ENCODE peak calls at places on chromosome 18, in four cellular contexts. Q, L, K and H are unnamed samples.

GRCh38 chr18:75131455-75132000 is 77.4 kb downstream of the PTGR3 start:
- DNase-seq in Q (no peak), K (no peak), L (no peak), H (no peak)

GRCh38 chr18:5640939-5641338 is 97.1 kb upstream of the EPB41L3 start:
- DNase-seq in K (no peak), L (no peak), Q (no peak), H (no peak)

GRCh38 chr18:80247403-80247916 is at the start of gene PARD6G:
- DNase-seq in Q (peak; percentile 92), L (peak; percentile 80), K (no peak), H (peak; percentile 31)

GRCh38 chr18:79203017-79203605 is 133.9 kb downstream of the ATP9B start:
- DNase-seq in L (no peak), Q (no peak), K (no peak), H (no peak)

GRCh38 chr18:28003451-28003850 is 173.5 kb downstream of the CDH2 start:
- DNase-seq in L (no peak), Q (no peak), K (no peak), H (no peak)

GRCh38 chr18:76252880-76253279 is 242.2 kb downstream of the ZNF516 start:
- DNase-seq in Q (no peak), L (no peak), K (no peak), H (no peak)

GRCh38 chr18:79677840-79678239 is 1.8 kb upstream of the CTDP1 start:
- DNase-seq in L (no peak), Q (no peak), K (no peak), H (no peak)

GRCh38 chr18:76988827-76989646 is 143.5 kb downstream of the MBP start:
- DNase-seq in K (no peak), Q (no peak), L (no peak), H (no peak)

GRCh38 chr18:50069422-50069821 is 125.5 kb downstream of the MYO5B start:
- DNase-seq in Q (no peak), L (no peak), K (no peak), H (no peak)

GRCh38 chr18:29157057-29157780 is 980.3 kb upstream of the CDH2 start:
- DNase-seq in L (no peak), Q (no peak), K (no peak), H (no peak)

GRCh38 chr18:28163201-28163778 is 13.6 kb downstream of the CDH2 start:
- DNase-seq in Q (no peak), K (no peak), L (no peak), H (no peak)

GRCh38 chr18:42915240-42915791 is 200.2 kb downstream of the RIT2 start:
- DNase-seq in L (no peak), K (no peak), Q (no peak), H (no peak)

GRCh38 chr18:35060092-35060491 is 18.9 kb downstream of the MAPRE2 start:
- DNase-seq in Q (no peak), K (no peak), L (no peak), H (no peak)

GRCh38 chr18:79964330-79965118 is at the start of gene HSBP1L1:
- DNase-seq in L (peak; percentile 78), K (no peak), Q (no peak), H (no peak)

GRCh38 chr18:13226533-13227144 is 8.1 kb downstream of the LDLRAD4 start:
- DNase-seq in L (no peak), Q (no peak), K (no peak), H (no peak)

DNA sequence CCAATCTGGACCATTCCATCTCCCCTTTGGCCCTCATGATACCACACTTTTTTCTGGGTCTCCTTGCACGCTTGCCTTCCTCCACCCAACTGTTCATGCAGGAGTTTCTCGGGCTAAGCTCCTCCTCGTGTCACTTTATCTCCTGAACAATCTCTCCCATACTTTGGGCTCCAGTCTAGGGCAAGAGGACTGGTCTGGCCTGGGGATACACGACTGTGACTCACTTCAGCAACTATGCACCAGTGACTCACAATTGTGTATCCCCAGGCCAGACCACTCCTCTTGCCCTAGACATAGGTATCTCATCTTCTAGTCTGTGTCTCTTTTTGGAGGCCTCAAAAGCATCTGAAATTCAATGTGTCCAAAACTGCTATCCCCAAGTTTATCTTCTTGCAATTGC is 149.4 kb upstream of the PTPRM start:
- DNase-seq in K (no peak), Q (no peak), L (no peak), H (no peak)
- TF ChIP-seq SPI1 in K (no peak), Q (no peak), L (no peak), H (no peak)

GRCh38 chr18:36808681-36809080 is 20.1 kb downstream of the TPGS2 start:
- DNase-seq in K (no peak), Q (no peak), L (no peak), H (no peak)

GRCh38 chr18:36812686-36813085 is 16.1 kb downstream of the TPGS2 start:
- DNase-seq in K (no peak), Q (no peak), L (no peak), H (no peak)

GRCh38 chr18:36811955-36812354 is 16.8 kb downstream of the TPGS2 start:
- DNase-seq in L (no peak), Q (no peak), K (no peak), H (no peak)

GRCh38 chr18:36811430-36811829 is 17.4 kb downstream of the TPGS2 start:
- DNase-seq in L (no peak), Q (peak; percentile 49), K (no peak), H (no peak)

DNA sequence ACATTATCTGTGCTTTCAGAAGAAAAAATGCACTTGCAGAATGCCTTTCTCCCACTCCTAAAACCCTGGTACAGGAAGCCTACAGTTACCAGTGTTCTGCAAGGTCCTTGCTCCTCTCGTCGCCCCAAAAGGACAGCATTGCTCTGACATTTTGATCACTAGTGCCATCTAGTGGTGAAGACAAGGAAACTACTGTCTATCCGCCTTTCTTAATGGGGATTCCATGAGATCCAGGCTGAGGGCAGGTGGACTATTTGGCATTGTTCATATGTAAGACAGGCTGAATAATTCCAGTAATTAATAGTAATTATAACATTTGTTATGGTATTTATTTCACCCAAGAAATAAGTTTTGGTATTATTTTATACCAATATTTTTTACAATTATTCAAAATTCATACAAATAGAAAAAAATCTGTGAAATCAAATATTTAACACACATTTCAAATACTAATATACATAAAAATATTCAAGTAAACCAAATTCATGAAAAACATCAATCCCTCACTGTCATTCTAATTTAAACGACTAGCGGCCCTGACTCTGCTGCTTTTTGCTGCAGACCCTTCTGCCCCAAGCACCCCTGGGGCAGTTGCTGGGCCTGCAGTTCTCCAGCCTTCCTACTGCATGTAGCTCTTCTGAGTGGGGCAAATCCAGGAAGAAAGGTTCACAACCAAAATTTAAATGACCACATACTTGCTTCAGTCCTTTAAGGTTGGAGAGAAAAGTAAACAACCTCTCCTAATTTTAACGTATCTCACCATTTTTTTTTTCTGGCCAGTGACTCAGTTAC is 19.0 kb downstream of the TPGS2 start:
- DNase-seq in K (peak; percentile 27), L (peak; percentile 42), Q (peak; percentile 81), H (peak; percentile 82)
- TF ChIP-seq SPI1 in K (no peak), L (no peak), Q (no peak), H (no peak)

GRCh38 chr18:62450546-62451395 is 72.1 kb upstream of the ZCCHC2 start:
- DNase-seq in L (no peak), Q (peak; percentile 63), K (no peak), H (peak; percentile 95)
- TF ChIP-seq SPI1 in L (peak; percentile 38), Q (peak; percentile 90), K (no peak), H (peak; percentile 98)

DNA sequence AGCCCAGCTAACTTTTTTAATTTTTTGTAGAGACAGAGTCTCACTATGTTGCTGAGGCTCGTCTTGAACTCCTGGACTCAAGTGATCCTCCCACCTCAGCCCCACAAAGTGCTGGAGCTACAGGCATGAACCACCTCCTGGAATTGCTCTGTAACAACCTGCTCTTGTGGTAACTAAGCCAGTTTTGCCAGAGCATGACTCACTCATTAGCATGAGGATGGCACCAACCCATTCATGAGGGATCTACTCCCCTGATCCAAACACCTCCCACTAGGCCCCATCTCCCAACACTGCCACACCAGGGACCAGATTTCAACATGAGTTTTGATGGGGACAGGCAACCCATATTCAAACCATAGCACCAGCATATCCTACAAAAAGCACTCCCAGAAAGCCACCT is 348.9 kb upstream of the RAB12 start:
- DNase-seq in L (no peak), K (no peak), Q (no peak), H (no peak)
- TF ChIP-seq SPI1 in L (no peak), K (no peak), Q (no peak), H (no peak)

GRCh38 chr18:22488554-22488953 is 70.8 kb upstream of the CTAGE1 start:
- DNase-seq in K (no peak), Q (peak; percentile 3), L (no peak), H (no peak)
- TF ChIP-seq SPI1 in K (no peak), Q (no peak), L (no peak), H (no peak)

GRCh38 chr18:59877366-59877765 is 22.4 kb upstream of the PMAIP1 start:
- DNase-seq in K (no peak), L (no peak), Q (no peak), H (peak; percentile 63)

GRCh38 chr18:59876310-59876626 is 23.5 kb upstream of the PMAIP1 start:
- DNase-seq in L (no peak), K (peak; percentile 86), Q (no peak), H (no peak)

GRCh38 chr18:59881728-59882685 is 17.8 kb upstream of the PMAIP1 start:
- DNase-seq in Q (no peak), L (no peak), K (no peak), H (no peak)

GRCh38 chr18:59874166-59874565 is 25.6 kb upstream of the PMAIP1 start:
- DNase-seq in L (no peak), K (no peak), Q (no peak), H (no peak)

GRCh38 chr18:59878644-59879043 is 21.2 kb upstream of the PMAIP1 start:
- DNase-seq in K (no peak), L (no peak), Q (no peak), H (no peak)
- TF ChIP-seq SPI1 in K (no peak), L (no peak), Q (no peak), H (no peak)

DNA sequence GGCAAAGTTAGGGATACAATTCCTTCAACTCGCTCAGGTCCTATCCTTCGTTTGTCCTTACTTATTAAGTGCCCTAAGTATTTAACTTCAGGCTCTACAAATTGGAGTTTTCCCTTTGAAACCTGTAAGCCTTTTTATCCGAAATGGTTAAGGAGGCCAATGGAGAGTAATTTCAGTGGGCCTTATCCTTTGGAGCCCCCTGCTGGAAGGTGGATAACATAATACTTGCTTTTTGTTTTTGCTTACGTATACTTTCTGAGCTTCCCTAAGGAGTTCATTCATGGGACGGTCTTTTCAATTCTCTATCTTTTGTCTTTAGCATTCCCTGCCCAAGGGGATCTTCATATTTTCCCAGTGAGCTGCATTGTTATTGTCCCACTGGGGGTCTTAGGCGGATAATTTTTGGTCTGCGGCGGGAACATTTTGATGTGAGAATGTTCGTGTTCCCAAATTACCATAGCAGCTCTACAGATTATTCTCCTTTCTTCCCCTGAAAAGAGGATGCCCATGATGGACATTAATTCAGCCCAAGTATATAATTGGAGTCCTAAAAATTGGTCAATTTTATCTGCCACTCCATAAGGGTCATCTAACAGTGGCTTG is 34.4 kb upstream of the TRAPPC8 start:
- DNase-seq in K (no peak), L (no peak), Q (peak; percentile 62), H (peak; percentile 59)
- TF ChIP-seq SPI1 in K (no peak), L (no peak), Q (no peak), H (no peak)

DNA sequence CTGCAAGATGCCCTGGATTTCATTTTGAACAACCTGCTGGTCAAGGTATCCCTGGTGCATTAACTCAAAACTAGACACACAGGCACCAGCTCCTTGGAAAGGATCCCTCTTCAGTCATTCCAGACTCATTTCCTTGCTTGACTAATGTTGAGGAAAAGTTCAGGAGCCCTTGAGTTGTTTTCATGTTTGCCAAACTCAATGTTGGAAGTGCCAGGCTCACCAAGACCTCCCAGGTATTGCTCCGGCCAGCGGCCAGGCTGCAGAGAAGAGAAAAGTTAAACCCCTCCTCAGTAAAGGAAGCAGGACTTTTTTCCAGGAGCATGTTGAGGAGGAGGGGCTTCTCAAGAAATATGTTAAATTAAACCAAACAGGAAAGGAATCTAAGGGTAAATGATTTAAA is 42.7 kb downstream of the TGIF1 start:
- DNase-seq in K (no peak), L (no peak), Q (no peak), H (no peak)
- TF ChIP-seq SPI1 in K (no peak), L (no peak), Q (no peak), H (no peak)